ENCODE peak calls at places on chromosomes 4 and X, in nine cellular contexts. T is aorta; U is Calu3; L is GM13977; S is activated CD4-positive, alpha-beta T cell treated with anti-CD3 and anti-CD28 coated beads, Interleukin-2, amount 10 ng/mL, durations not matched to agents 7 days and 5 days; E is amniotic epithelial cell; D is SK-MEL-5; O is endothelial cell; W is GM23338. R is an unnamed sample.
A peak's percentile ranks its signal among the peaks of the same experiment; 100 is the strongest.

GRCh38 chr4:47315346-47315745 is 148.2 kb downstream of the COMMD8 start:
- DNase-seq in T (no peak), U (no peak), L (no peak), S (no peak), E (peak; percentile 73), D (no peak), O (no peak), W (no peak), R (no peak)

GRCh38 chr4:158809611-158810486 is 41.0 kb downstream of the FNIP2 start:
- DNase-seq in T (no peak), U (peak; percentile 38), L (peak; percentile 23), S (peak; percentile 14), E (peak; percentile 90), D (peak; percentile 89), O (no peak), W (no peak), R (peak; percentile 75)

GRCh38 chr4:24328711-24329110 is 255.6 kb downstream of the DHX15 start:
- DNase-seq in T (no peak), U (no peak), L (no peak), S (no peak), E (no peak), D (no peak), O (no peak), W (no peak), R (no peak)

GRCh38 chr4:22897520-22898108 is 204.9 kb downstream of the GBA3 start:
- DNase-seq in T (no peak), U (peak; percentile 54), L (peak; percentile 28), S (peak; percentile 24), E (peak; percentile 1), D (peak; percentile 53), O (peak; percentile 55), W (peak; percentile 67), R (no peak)

GRCh38 chr4:184282251-184282713 is 64.6 kb upstream of the ENPP6 start:
- DNase-seq in T (no peak), U (peak; percentile 66), L (peak; percentile 30), S (peak; percentile 53), E (no peak), D (no peak), O (peak; percentile 28), W (peak; percentile 54), R (no peak)

GRCh38 chr4:140150636-140150885 is 3.4 kb downstream of the MAML3 start:
- DNase-seq in T (peak; percentile 93), U (peak; percentile 73), L (no peak), S (peak; percentile 82), E (no peak), D (peak; percentile 87), O (no peak), W (no peak), R (no peak)

GRCh38 chr4:3385719-3386440 is 55.9 kb upstream of the HGFAC start:
- DNase-seq in T (no peak), U (no peak), L (no peak), S (no peak), E (no peak), D (no peak), O (no peak), W (no peak), R (peak; percentile 89)

GRCh38 chr4:7276538-7276937 is 84.2 kb downstream of the SORCS2 start:
- DNase-seq in T (no peak), U (no peak), L (no peak), S (no peak), E (no peak), D (no peak), O (no peak), W (no peak), R (no peak)

GRCh38 chrX:131728295-131729145 is 184.6 kb downstream of the OR13H1 start:
- DNase-seq in T (peak; percentile 79), U (no peak), L (peak; percentile 31), S (no peak), E (no peak), D (peak; percentile 61), O (no peak), W (no peak), R (no peak)